ENCODE peak calls at places on chromosomes 12 and 14, in four cellular contexts. F is HepG2, I is HCT116, W is K562. E is an unnamed sample.

GRCh38 chr14:105899071-105899641 is 372.8 kb downstream of the TMEM121 start:
- DNase-seq in F (no peak), I (no peak), W (peak), E (peak)

GRCh38 chr12:76636141-76636692 is 76.6 kb upstream of the OSBPL8 start:
- DNase-seq in F (no peak), I (no peak), W (peak), E (no peak)

GRCh38 chr12:93011100-93011499 is 82.0 kb upstream of the EEA1 start:
- DNase-seq in F (no peak), I (peak), W (no peak), E (no peak)

GRCh38 chr12:78403681-78404080 is 460.9 kb upstream of the SYT1 start:
- DNase-seq in F (no peak), I (no peak), W (no peak), E (no peak)

GRCh38 chr14:77026166-77026929 is 2.2 kb downstream of the IRF2BPL start:
- DNase-seq in F (no peak), I (no peak), W (no peak), E (peak)

GRCh38 chr12:32881107-32881506 is 15.5 kb downstream of the PKP2 start:
- DNase-seq in F (no peak), I (no peak), W (no peak), E (peak)

GRCh38 chr14:95564060-95564459 is 29.2 kb downstream of the GLRX5 start:
- DNase-seq in F (no peak), I (no peak), W (no peak), E (no peak)

GRCh38 chr12:75666126-75666979 is 154.9 kb upstream of the KRR1 start:
- DNase-seq in F (peak), I (no peak), W (no peak), E (no peak)

GRCh38 chr14:51087024-51087423 is 7.9 kb downstream of the TRIM9 start:
- DNase-seq in F (no peak), I (peak), W (peak), E (no peak)

GRCh38 chr12:56223571-56224101 is 506 bp upstream of the NABP2 start:
- DNase-seq in F (no peak), I (no peak), W (no peak), E (no peak)

GRCh38 chr14:101819251-101819990 is 57.9 kb downstream of the PPP2R5C start:
- DNase-seq in F (no peak), I (no peak), W (no peak), E (no peak)

GRCh38 chr14:34843011-34843554 is 32.1 kb downstream of the BAZ1A start:
- DNase-seq in F (peak), I (no peak), W (peak), E (peak)

GRCh38 chr12:5840900-5841299 is 104.2 kb downstream of the ANO2 start:
- DNase-seq in F (no peak), I (no peak), W (no peak), E (no peak)

GRCh38 chr12:52156757-52157565 is 34.9 kb downstream of the KRT80 start:
- DNase-seq in F (peak), I (no peak), W (peak), E (peak)

GRCh38 chr12:46450279-46450748 is 77.7 kb upstream of the SLC38A2 start:
- DNase-seq in F (no peak), I (no peak), W (peak), E (no peak)

GRCh38 chr12:30134229-30134628 is 350.5 kb upstream of the TMTC1 start:
- DNase-seq in F (peak), I (peak), W (peak), E (no peak)

GRCh38 chr12:13243516-13244070 is 47.1 kb downstream of the EMP1 start:
- DNase-seq in F (no peak), I (no peak), W (no peak), E (no peak)

GRCh38 chr12:110635055-110635454 is 21.1 kb downstream of the TCTN1 start:
- DNase-seq in F (no peak), I (no peak), W (no peak), E (no peak)

GRCh38 chr12:108483213-108483920 is 31.7 kb upstream of the FICD start:
- DNase-seq in F (no peak), I (no peak), W (no peak), E (no peak)

GRCh38 chr14:37247777-37248461 is 50.2 kb downstream of the MIPOL1 start:
- DNase-seq in F (no peak), I (no peak), W (no peak), E (no peak)

GRCh38 chr12:27982951-27983350 is 10.4 kb upstream of the PTHLH start:
- DNase-seq in F (no peak), I (no peak), W (no peak), E (no peak)
- H3K27ac ChIP-seq in F (no peak), I (no peak), W (no peak), E (peak)

GRCh38 chr14:21941885-21942284 is 268.3 kb upstream of the OR4E1 start:
- DNase-seq in F (no peak), I (no peak), W (no peak), E (no peak)

DNA sequence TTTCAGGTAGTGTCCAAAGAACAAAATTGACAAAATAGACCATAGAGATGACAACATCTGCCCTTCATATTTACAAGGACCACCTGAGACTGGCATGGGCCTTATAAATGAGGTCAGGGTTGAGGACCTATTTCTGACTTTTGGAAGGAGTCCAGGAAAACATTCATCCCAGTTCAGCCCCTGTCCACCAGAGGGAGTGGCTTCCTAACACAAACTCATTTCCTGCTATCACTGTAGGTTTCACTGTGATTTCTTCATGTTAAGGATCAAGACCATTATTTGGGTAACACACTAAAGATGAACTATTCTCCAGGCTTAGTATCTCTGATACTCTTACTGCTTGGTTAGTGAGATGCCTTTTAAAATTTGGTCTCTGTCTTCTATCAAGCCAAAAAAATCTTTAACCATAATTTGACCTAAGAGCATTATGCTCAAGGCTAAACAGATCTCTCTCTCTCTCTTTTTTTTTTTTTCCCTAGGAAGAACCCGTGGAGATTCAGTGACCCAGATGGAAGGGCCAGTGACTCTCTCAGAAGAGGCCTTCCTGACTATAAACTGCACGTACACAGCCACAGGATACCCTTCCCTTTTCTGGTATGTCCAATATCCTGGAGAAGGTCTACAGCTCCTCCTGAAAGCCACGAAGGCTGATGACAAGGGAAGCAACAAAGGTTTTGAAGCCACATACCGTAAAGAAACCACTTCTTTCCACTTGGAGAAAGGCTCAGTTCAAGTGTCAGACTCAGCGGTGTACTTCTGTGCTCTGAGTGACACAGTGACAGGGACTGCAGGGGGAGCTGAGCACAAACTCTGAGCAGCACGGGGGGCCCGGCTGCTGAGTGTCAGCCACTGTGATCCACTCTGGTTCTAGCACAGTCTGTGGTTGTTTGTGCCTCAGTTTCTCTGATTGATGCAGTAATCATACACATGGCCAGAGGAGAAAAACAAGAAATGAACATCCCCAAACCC is 267.6 kb upstream of the OR4E1 start:
- DNase-seq in F (peak), I (peak), W (peak), E (peak)
- TF ChIP-seq ELF1 in F (no peak), I (no peak), W (no peak), E (no peak)

GRCh38 chr14:91398192-91398591 is 19.4 kb downstream of the CCDC88C start:
- DNase-seq in F (no peak), I (no peak), W (no peak), E (no peak)
- H3K27ac ChIP-seq in F (no peak), I (no peak), W (no peak), E (no peak)

GRCh38 chr14:89600029-89600428 is 183.0 kb upstream of the FOXN3 start:
- DNase-seq in F (no peak), I (no peak), W (no peak), E (no peak)

GRCh38 chr14:89603938-89604480 is 187.0 kb upstream of the FOXN3 start:
- DNase-seq in F (no peak), I (no peak), W (no peak), E (no peak)

GRCh38 chr14:89598548-89599186 is 181.6 kb upstream of the FOXN3 start:
- DNase-seq in F (peak), I (peak), W (no peak), E (no peak)

GRCh38 chr14:89600950-89601826 is 184.2 kb upstream of the FOXN3 start:
- DNase-seq in F (no peak), I (no peak), W (no peak), E (no peak)
- TF ChIP-seq ELF1 in F (no peak), I (no peak), W (no peak), E (no peak)

GRCh38 chr14:20732950-20733650 is 12.6 kb upstream of the EDDM3A start:
- DNase-seq in F (no peak), I (no peak), W (no peak), E (no peak)

GRCh38 chr14:20732477-20732876 is 13.2 kb upstream of the EDDM3A start:
- DNase-seq in F (no peak), I (no peak), W (no peak), E (no peak)

GRCh38 chr14:20734079-20734806 is 11.4 kb upstream of the EDDM3A start:
- DNase-seq in F (no peak), I (no peak), W (no peak), E (no peak)

DNA sequence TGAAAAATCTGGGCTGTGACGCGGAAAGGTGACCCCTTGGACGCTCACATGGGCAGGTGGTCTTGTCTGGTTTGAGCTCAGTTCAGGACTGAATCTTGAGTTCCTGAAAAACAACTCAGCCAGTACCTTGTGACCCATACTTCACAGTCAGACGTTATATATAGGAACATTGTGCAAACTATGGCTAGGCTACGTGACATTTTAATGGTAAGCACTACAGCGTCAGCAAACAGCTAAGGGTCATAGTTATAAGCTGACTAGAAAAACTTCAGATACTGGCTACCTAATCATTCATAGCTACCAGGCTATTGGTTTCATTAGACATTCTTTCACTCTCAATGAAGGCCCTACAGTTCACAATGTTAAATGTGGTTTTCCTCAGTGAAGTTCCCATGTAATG is 14.8 kb upstream of the EDDM3A start:
- DNase-seq in F (no peak), I (no peak), W (no peak), E (no peak)
- H3K27ac ChIP-seq in F (no peak), I (no peak), W (no peak), E (no peak)

GRCh38 chr14:64217318-64217717 is 76.9 kb downstream of the ESR2 start:
- DNase-seq in F (no peak), I (no peak), W (no peak), E (peak)
- TF ChIP-seq ELF1 in F (no peak), I (no peak), W (no peak), E (no peak)